ENCODE peak calls at places on chromosome X, in eight cellular contexts. D is epithelial cell of esophagus; R is activated CD4-positive, alpha-beta memory T cell treated with anti-CD3 and anti-CD28 coated beads, Interleukin-2, amount 10 ng/mL, durations not matched to agents 7 days and 5 days; K is AG04449; L is frontal cortex; F is tibial artery; M is omental fat pad; J is M059J. U is an unnamed sample.

GRCh38 chrX:130770615-130771014 is 132.4 kb downstream of the ENOX2 start:
- DNase-seq in R (no peak), K (peak), D (peak), F (no peak), L (no peak), M (no peak), J (peak), U (no peak)

GRCh38 chrX:48702716-48703115 is 6.2 kb downstream of the SUV39H1 start:
- DNase-seq in L (no peak), F (no peak), D (no peak), K (no peak), J (no peak), M (no peak), R (no peak), U (no peak)

GRCh38 chrX:151722241-151722846 is 6.5 kb downstream of the FATE1 start:
- DNase-seq in F (no peak), M (no peak), J (no peak), L (no peak), R (no peak), D (peak), K (no peak), U (no peak)

GRCh38 chrX:21740329-21741274 is 17.3 kb downstream of the SMPX start:
- DNase-seq in D (no peak), R (no peak), L (no peak), F (peak), M (no peak), J (no peak), K (no peak), U (peak)

GRCh38 chrX:130330706-130331105 is 9.0 kb upstream of the SLC25A14 start:
- DNase-seq in D (peak), F (no peak), L (no peak), M (no peak), J (peak), R (peak), K (no peak), U (peak)

GRCh38 chrX:106862972-106863688 is 40.0 kb downstream of the RIPPLY1 start:
- DNase-seq in F (no peak), J (peak), M (no peak), K (no peak), L (no peak), R (no peak), D (peak), U (no peak)

GRCh38 chrX:119455264-119455663 is 13.0 kb upstream of the SLC25A5 start:
- DNase-seq in D (peak), M (no peak), K (no peak), J (no peak), L (no peak), F (no peak), R (no peak), U (no peak)

GRCh38 chrX:9341305-9342201 is 123.3 kb upstream of the TBL1X start:
- DNase-seq in M (no peak), L (no peak), K (no peak), R (peak), J (peak), F (no peak), D (no peak), U (peak)

GRCh38 chrX:1582686-1583437 is 8.5 kb upstream of the AKAP17A start:
- DNase-seq in J (peak), R (peak), L (no peak), M (no peak), D (peak), K (no peak), F (no peak), U (no peak)

GRCh38 chrX:72128881-72129280 is 2.8 kb downstream of the RTL5 start:
- DNase-seq in D (no peak), R (no peak), J (peak), K (no peak), L (no peak), M (no peak), F (no peak), U (no peak)

GRCh38 chrX:153732406-153732805 is 7.8 kb downstream of the ABCD1 start:
- DNase-seq in F (no peak), K (no peak), D (peak), M (no peak), R (no peak), J (peak), L (no peak), U (no peak)

GRCh38 chrX:12159799-12160198 is 21.5 kb downstream of the FRMPD4 start:
- DNase-seq in D (no peak), R (no peak), M (no peak), L (no peak), K (no peak), F (no peak), J (no peak), U (no peak)

GRCh38 chrX:118847676-118848075 is 24.1 kb downstream of the ZCCHC12 start:
- DNase-seq in L (no peak), J (peak), K (no peak), M (no peak), R (no peak), D (peak), F (no peak), U (no peak)

GRCh38 chrX:134743121-134743520 is 84.8 kb upstream of the PLAC1 start:
- DNase-seq in M (no peak), R (no peak), D (no peak), K (no peak), F (no peak), J (no peak), L (no peak), U (no peak)

GRCh38 chrX:120726294-120726693 is 96.4 kb upstream of the C1GALT1C1 start:
- DNase-seq in L (no peak), J (no peak), R (no peak), K (no peak), F (no peak), M (no peak), D (no peak), U (no peak)

GRCh38 chrX:100928660-100929613 is at the start of gene XKRX:
- DNase-seq in D (peak), L (no peak), R (peak), M (no peak), J (peak), F (peak), K (no peak), U (peak)

GRCh38 chrX:37873220-37873619 is 25.8 kb upstream of the DYNLT3 start:
- DNase-seq in K (no peak), R (no peak), M (no peak), L (no peak), F (no peak), D (no peak), J (no peak), U (no peak)

GRCh38 chrX:38175140-38175539 is 45.5 kb downstream of the SRPX start:
- DNase-seq in F (no peak), L (no peak), M (no peak), D (peak), R (no peak), K (no peak), J (peak), U (no peak)

GRCh38 chrX:39309018-39309620 is 507.9 kb downstream of the MID1IP1 start:
- DNase-seq in K (no peak), F (no peak), J (peak), L (no peak), R (peak), M (no peak), D (peak), U (no peak)

GRCh38 chrX:13646154-13646549 is 6.8 kb upstream of the TCEANC start:
- DNase-seq in J (peak), F (peak), K (no peak), R (peak), L (no peak), D (peak), M (no peak), U (peak)

GRCh38 chrX:68720851-68721250 is 73.4 kb downstream of the STARD8 start:
- DNase-seq in D (no peak), K (no peak), M (no peak), F (no peak), L (no peak), R (no peak), J (no peak), U (no peak)

GRCh38 chrX:120791013-120791643 is 84.5 kb downstream of the CT47B1 start:
- DNase-seq in D (peak), F (peak), J (peak), R (no peak), K (no peak), M (peak), L (no peak), U (peak)

GRCh38 chrX:102976793-102977495 is 39.9 kb downstream of the RAB40AL start:
- DNase-seq in K (peak), D (peak), L (no peak), J (peak), R (no peak), F (no peak), M (no peak), U (no peak)

GRCh38 chrX:118226060-118226428 is 109.4 kb upstream of the KLHL13 start:
- DNase-seq in J (peak), F (no peak), K (no peak), D (peak), R (no peak), M (no peak), L (no peak), U (no peak)

GRCh38 chrX:129116651-129117050 is 406.6 kb downstream of the SMARCA1 start:
- DNase-seq in R (no peak), D (no peak), K (no peak), L (no peak), F (no peak), M (no peak), J (no peak), U (no peak)

GRCh38 chrX:41922125-41922521 is 1.2 kb downstream of the CASK start:
- DNase-seq in D (peak), J (peak), K (no peak), L (no peak), F (no peak), R (peak), M (no peak), U (no peak)

GRCh38 chrX:101079223-101079622 is 544 bp downstream of the TMEM35A start:
- DNase-seq in D (no peak), L (no peak), K (no peak), J (no peak), R (no peak), M (no peak), F (no peak), U (no peak)

GRCh38 chrX:19204623-19205022 is 82.4 kb upstream of the ADGRG2 start:
- DNase-seq in R (no peak), K (no peak), L (no peak), M (no peak), F (no peak), D (no peak), J (no peak), U (no peak)

GRCh38 chrX:10794203-10794630 is 173.8 kb upstream of the MID1 start:
- DNase-seq in R (no peak), M (no peak), D (peak), J (peak), K (no peak), F (no peak), L (no peak), U (no peak)

GRCh38 chrX:96389314-96390048 is 295.2 kb upstream of the DIAPH2 start:
- DNase-seq in R (no peak), D (peak), F (no peak), K (no peak), L (no peak), J (no peak), M (no peak), U (no peak)

GRCh38 chrX:65610040-65610439 is 57.4 kb upstream of the MSN start:
- DNase-seq in J (no peak), M (no peak), K (no peak), F (no peak), D (no peak), L (no peak), R (no peak), U (no peak)

GRCh38 chrX:33607042-33607595 is 395.8 kb upstream of the DMD start:
- DNase-seq in M (no peak), F (no peak), J (no peak), L (no peak), K (no peak), D (no peak), R (no peak), U (peak)

GRCh38 chrX:95055991-95056390 is 1382.0 kb downstream of the FAM133A start:
- DNase-seq in J (no peak), L (no peak), D (no peak), R (no peak), F (no peak), M (no peak), K (no peak), U (no peak)

GRCh38 chrX:64204252-64204651 is 1.3 kb downstream of the AMER1 start:
- DNase-seq in D (no peak), J (no peak), R (no peak), K (no peak), M (no peak), F (peak), L (no peak), U (peak)

GRCh38 chrX:151675121-151675746 is 20.0 kb upstream of the PRRG3 start:
- DNase-seq in R (no peak), M (no peak), F (no peak), D (no peak), J (no peak), L (no peak), K (no peak), U (no peak)

GRCh38 chrX:70908541-70908940 is at the start of gene TEX11:
- DNase-seq in R (no peak), K (no peak), J (no peak), F (no peak), M (no peak), D (no peak), L (no peak), U (no peak)

GRCh38 chrX:9267415-9267814 is 197.4 kb upstream of the TBL1X start:
- DNase-seq in L (no peak), K (no peak), R (no peak), F (no peak), M (no peak), D (no peak), J (peak), U (no peak)

GRCh38 chrX:39652336-39652735 is 445.4 kb downstream of the BCOR start:
- DNase-seq in M (no peak), J (peak), L (no peak), R (peak), K (no peak), F (no peak), D (peak), U (no peak)

GRCh38 chrX:139890991-139891700 is 41.7 kb downstream of the ATP11C start:
- DNase-seq in M (no peak), F (no peak), D (peak), J (peak), R (no peak), L (no peak), K (no peak), U (no peak)

U was measured in psoas muscle.